ENCODE peak calls at places on chromosome 1, in ten cellular contexts. Z is ovary, Q is coronary artery, L is A549, S is DND-41, U is PC-9, G is astrocyte of the spinal cord, F is dorsolateral prefrontal cortex, A is tibial artery, Y is tibial nerve. J is an unnamed sample.

GRCh38 chr1:194209920-194210319 is 1023.5 kb upstream of the B3GALT2 start:
- DNase-seq in Z (no peak), Q (no peak), L (no peak), S (no peak), U (no peak), G (no peak), F (no peak), A (no peak), Y (no peak), J (no peak)

GRCh38 chr1:13830170-13830569 is 130.2 kb downstream of the PRDM2 start:
- DNase-seq in Z (no peak), Q (no peak), L (no peak), S (no peak), U (no peak), G (no peak), F (no peak), A (no peak), Y (no peak), J (no peak)

GRCh38 chr1:159200759-159201158 is 3.9 kb upstream of the ACKR1 start:
- DNase-seq in Z (no peak), Q (no peak), L (no peak), S (peak; percentile 29), U (no peak), G (no peak), F (no peak), A (no peak), Y (no peak), J (no peak)

GRCh38 chr1:240591552-240591951 is 20.4 kb downstream of the GREM2 start:
- DNase-seq in Z (no peak), Q (no peak), L (no peak), S (no peak), U (no peak), G (no peak), F (no peak), A (no peak), Y (no peak), J (no peak)

GRCh38 chr1:8767006-8767405 is 50.4 kb downstream of the RERE start:
- DNase-seq in Z (no peak), Q (no peak), L (no peak), S (no peak), U (no peak), G (no peak), F (no peak), A (no peak), Y (no peak), J (no peak)

GRCh38 chr1:174001573-174001972 is 20.6 kb downstream of the RC3H1 start:
- DNase-seq in Z (no peak), Q (no peak), L (no peak), S (no peak), U (no peak), G (no peak), F (no peak), A (no peak), Y (no peak), J (no peak)

GRCh38 chr1:68481041-68481440 is 15.8 kb downstream of the DEPDC1 start:
- DNase-seq in Z (no peak), Q (no peak), L (no peak), S (no peak), U (no peak), G (no peak), F (no peak), A (no peak), Y (no peak), J (no peak)

GRCh38 chr1:36457691-36458090 is 6.5 kb downstream of the MRPS15 start:
- DNase-seq in Z (no peak), Q (no peak), L (no peak), S (peak; percentile 50), U (no peak), G (no peak), F (no peak), A (peak; percentile 51), Y (no peak), J (no peak)

GRCh38 chr1:179745131-179745611 is 2.1 kb downstream of the FAM163A start:
- DNase-seq in Z (no peak), Q (no peak), L (no peak), S (no peak), U (no peak), G (no peak), F (no peak), A (no peak), Y (no peak), J (no peak)

GRCh38 chr1:31562707-31563360 is 13.5 kb upstream of the TINAGL1 start:
- DNase-seq in Z (no peak), Q (no peak), L (no peak), S (no peak), U (peak; percentile 76), G (no peak), F (no peak), A (no peak), Y (no peak), J (no peak)

GRCh38 chr1:16724718-16725438 is 15.4 kb upstream of the RNU1-4 start:
- DNase-seq in Z (no peak), Q (peak; percentile 78), L (no peak), S (no peak), U (no peak), G (no peak), F (no peak), A (peak; percentile 72), Y (peak; percentile 14), J (no peak)

GRCh38 chr1:39753132-39754025 is 14.7 kb downstream of the PPIE start:
- DNase-seq in Z (no peak), Q (peak; percentile 17), L (no peak), S (no peak), U (no peak), G (no peak), F (no peak), A (no peak), Y (no peak), J (no peak)

GRCh38 chr1:65148548-65149390 is 766 bp downstream of the AK4 start:
- DNase-seq in Z (peak; percentile 42), Q (peak; percentile 78), L (peak; percentile 40), S (no peak), U (peak; percentile 28), G (peak; percentile 49), F (peak; percentile 39), A (peak; percentile 83), Y (peak; percentile 17), J (peak; percentile 87)

GRCh38 chr1:99240621-99241020 is 23.7 kb upstream of the PLPPR4 start:
- DNase-seq in Z (no peak), Q (no peak), L (no peak), S (no peak), U (no peak), G (no peak), F (no peak), A (no peak), Y (no peak), J (no peak)

GRCh38 chr1:159030311-159030710 is 20.6 kb downstream of the IFI16 start:
- DNase-seq in Z (no peak), Q (no peak), L (no peak), S (peak; percentile 19), U (no peak), G (no peak), F (no peak), A (no peak), Y (no peak), J (no peak)

GRCh38 chr1:27973771-27974452 is 14.1 kb downstream of the XKR8 start:
- DNase-seq in Z (no peak), Q (no peak), L (no peak), S (no peak), U (no peak), G (no peak), F (no peak), A (no peak), Y (no peak), J (no peak)

GRCh38 chr1:4585216-4585615 is 69.2 kb upstream of the AJAP1 start:
- DNase-seq in Z (no peak), Q (peak; percentile 47), L (peak; percentile 4), S (peak; percentile 9), U (peak; percentile 3), G (no peak), F (no peak), A (peak; percentile 34), Y (no peak), J (peak; percentile 61)
- TF ChIP-seq CTCF in Z (no peak), Q (no peak), L (peak; percentile 23), S (peak; percentile 45), U (peak; percentile 60), G (no peak), F (peak; percentile 55), A (peak; percentile 24), Y (peak; percentile 37), J (peak; percentile 78)

DNA sequence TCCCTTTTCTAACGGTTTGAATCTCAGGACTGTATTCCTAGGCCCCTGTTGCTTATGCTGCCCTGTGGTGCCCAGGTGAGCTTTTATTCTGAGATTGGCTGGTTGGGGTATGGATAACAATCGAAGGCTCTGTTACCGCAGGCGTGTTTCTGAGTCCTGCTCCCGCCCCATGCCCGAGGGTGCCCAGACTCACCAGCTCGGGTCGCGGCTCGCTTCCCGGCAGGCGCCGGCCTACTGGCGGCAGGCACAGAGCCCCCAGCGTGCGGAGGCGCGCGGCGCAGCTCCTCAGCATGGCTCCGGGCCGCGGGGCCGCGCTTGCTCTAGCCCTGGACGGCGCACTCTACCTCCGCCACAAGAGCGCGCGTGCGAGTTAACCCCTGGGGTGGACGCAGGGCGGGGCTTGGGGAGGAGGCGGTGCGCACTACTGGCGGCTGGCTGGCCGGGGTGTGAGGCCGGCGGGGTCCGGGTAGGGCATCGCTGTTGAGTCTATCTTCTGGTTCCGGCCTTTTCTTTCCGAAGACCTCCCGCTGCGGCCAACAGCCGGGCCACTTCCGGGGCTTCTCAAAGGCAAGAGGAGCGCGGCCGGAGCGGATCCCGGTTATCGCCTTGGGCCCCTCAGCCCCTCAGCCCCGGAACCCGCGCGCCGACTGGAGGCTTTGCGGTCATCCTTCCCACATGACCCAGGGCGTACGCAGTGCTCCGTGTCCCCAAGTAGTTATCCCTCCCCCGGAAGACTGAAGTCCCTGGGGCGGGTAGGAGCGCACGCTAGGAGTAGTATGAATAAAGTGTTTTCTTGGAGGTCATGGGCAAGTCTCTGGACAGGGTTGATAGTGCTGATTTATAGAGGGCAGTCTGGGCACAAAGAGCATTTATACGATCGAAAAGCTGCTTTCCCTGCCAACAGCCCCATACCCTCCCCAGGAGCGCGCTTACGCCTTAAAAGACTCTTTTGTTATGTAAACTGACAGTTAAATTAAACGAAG is at the start of gene THEM4:
- DNase-seq in Z (peak; percentile 97), Q (peak; percentile 97), L (peak; percentile 99), S (no peak), U (peak; percentile 98), G (peak; percentile 96), F (peak; percentile 94), A (peak; percentile 98), Y (peak; percentile 92), J (peak; percentile 99)
- TF ChIP-seq CTCF in Z (peak; percentile 58), Q (peak; percentile 16), L (peak; percentile 21), S (no peak), U (no peak), G (peak; percentile 22), F (peak; percentile 60), A (peak; percentile 24), Y (peak; percentile 30), J (no peak)

DNA sequence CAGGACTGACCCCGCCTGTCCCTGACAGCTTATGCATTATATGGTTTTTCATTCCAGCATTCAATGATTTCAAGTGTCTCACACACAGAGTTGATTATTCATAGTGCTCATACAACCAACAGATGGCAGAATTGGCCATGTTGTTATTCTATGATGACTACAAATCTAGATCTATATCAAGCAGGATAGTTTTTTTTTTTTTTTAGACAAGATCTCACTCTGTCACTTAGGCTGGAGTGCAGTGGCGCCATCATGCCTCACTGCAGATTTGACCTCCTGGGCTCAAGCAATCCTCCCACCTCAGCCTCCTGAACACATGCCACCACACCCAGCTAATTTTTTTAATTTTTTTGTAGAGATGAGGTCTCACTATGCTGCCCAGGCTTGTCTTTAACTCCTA is 40.1 kb upstream of the LRRC8D start:
- DNase-seq in Z (no peak), Q (no peak), L (peak; percentile 69), S (no peak), U (peak; percentile 15), G (peak; percentile 62), F (no peak), A (no peak), Y (no peak), J (peak; percentile 62)
- TF ChIP-seq CTCF in Z (no peak), Q (no peak), L (peak; percentile 55), S (peak; percentile 71), U (peak; percentile 80), G (peak; percentile 40), F (peak; percentile 59), A (no peak), Y (peak; percentile 27), J (peak; percentile 56)

GRCh38 chr1:226181996-226182714 is 4.4 kb downstream of the ACBD3 start:
- DNase-seq in Z (peak; percentile 69), Q (no peak), L (peak; percentile 69), S (no peak), U (peak; percentile 60), G (peak; percentile 41), F (no peak), A (peak; percentile 68), Y (peak; percentile 34), J (no peak)
- TF ChIP-seq CTCF in Z (no peak), Q (no peak), L (peak; percentile 70), S (no peak), U (no peak), G (peak; percentile 30), F (peak; percentile 26), A (peak; percentile 24), Y (peak; percentile 37), J (no peak)